ENCODE peak calls at places on chromosomes 5 and 9, in six cellular contexts. L is uterus, T is ovary, Z is tibial nerve, F is heart left ventricle, S is adrenal gland. N is an unnamed sample.

GRCh38 chr5:118611332-118611945 is 376.9 kb downstream of the DTWD2 start:
- DNase-seq in S (no peak), T (no peak), Z (no peak), F (no peak), L (no peak), N (peak; percentile 27)

GRCh38 chr5:170437621-170438375 is 48.6 kb upstream of the KCNMB1 start:
- DNase-seq in Z (no peak), S (no peak), L (no peak), F (no peak), T (no peak), N (no peak)

GRCh38 chr5:17118631-17119030 is 98.8 kb upstream of the BASP1 start:
- DNase-seq in F (peak; percentile 41), S (peak; percentile 77), L (no peak), T (no peak), Z (no peak), N (no peak)

GRCh38 chr5:108623826-108624225 is 123.9 kb upstream of the FER start:
- DNase-seq in S (no peak), T (no peak), F (no peak), Z (no peak), L (no peak), N (no peak)

GRCh38 chr5:31133488-31133887 is 60.0 kb upstream of the CDH6 start:
- DNase-seq in Z (no peak), L (no peak), F (no peak), S (no peak), T (no peak), N (no peak)

GRCh38 chr5:159873680-159874079 is 42.6 kb upstream of the ADRA1B start:
- DNase-seq in L (no peak), Z (no peak), S (no peak), T (no peak), F (no peak), N (no peak)

GRCh38 chr5:151671979-151672378 is 14.7 kb downstream of the SPARC start:
- DNase-seq in S (peak; percentile 49), F (peak; percentile 61), L (no peak), T (no peak), Z (no peak), N (no peak)

GRCh38 chr5:7068156-7068555 is 327.8 kb upstream of the ADCY2 start:
- DNase-seq in Z (no peak), S (no peak), L (no peak), T (no peak), F (no peak), N (no peak)

GRCh38 chr5:65809817-65810531 is 88.0 kb downstream of the NLN start:
- DNase-seq in Z (peak; percentile 24), F (peak; percentile 52), S (peak; percentile 33), L (peak; percentile 57), T (peak; percentile 55), N (peak; percentile 76)

GRCh38 chr5:155936520-155937406 is 390.2 kb upstream of the SGCD start:
- DNase-seq in S (no peak), T (peak; percentile 27), L (no peak), F (peak; percentile 16), Z (no peak), N (no peak)

GRCh38 chr9:7001571-7001970 is 243.8 kb downstream of the KDM4C start:
- DNase-seq in Z (no peak), S (no peak), L (no peak), T (no peak), F (no peak), N (no peak)

GRCh38 chr5:58188287-58188651 is 271.6 kb downstream of the PLK2 start:
- DNase-seq in Z (no peak), S (no peak), T (no peak), F (no peak), L (no peak), N (no peak)

GRCh38 chr5:29796018-29796417 is 1397.5 kb upstream of the CDH6 start:
- DNase-seq in T (no peak), Z (no peak), L (no peak), S (no peak), F (no peak), N (no peak)

GRCh38 chr5:159642379-159642778 is 273.9 kb upstream of the ADRA1B start:
- DNase-seq in F (no peak), Z (no peak), L (no peak), S (no peak), T (no peak), N (no peak)

GRCh38 chr9:114884787-114885452 is 45.5 kb downstream of the TNFSF8 start:
- DNase-seq in Z (no peak), T (no peak), S (no peak), L (no peak), F (no peak), N (no peak)

GRCh38 chr5:177071671-177072385 is 14.9 kb upstream of the FGFR4 start:
- DNase-seq in F (peak; percentile 61), Z (peak; percentile 34), S (peak; percentile 76), L (peak; percentile 54), T (peak; percentile 68), N (peak; percentile 72)

GRCh38 chr5:1901081-1901480 is 18.4 kb upstream of the IRX4 start:
- DNase-seq in T (no peak), L (no peak), S (no peak), F (no peak), Z (no peak), N (no peak)

GRCh38 chr9:123347289-123348060 is 8.5 kb upstream of the CRB2 start:
- DNase-seq in Z (no peak), L (no peak), F (no peak), T (no peak), S (no peak), N (no peak)

GRCh38 chr5:151319334-151319733 is 15.8 kb upstream of the SLC36A3 start:
- DNase-seq in L (peak; percentile 39), T (peak; percentile 34), Z (peak; percentile 24), F (peak; percentile 35), S (peak; percentile 22), N (peak; percentile 63)

GRCh38 chr9:117714282-117714681 is 10.1 kb downstream of the TLR4 start:
- DNase-seq in S (no peak), L (no peak), F (no peak), Z (no peak), T (no peak), N (no peak)

GRCh38 chr5:74205745-74206570 is 434.6 kb downstream of the ENC1 start:
- DNase-seq in T (no peak), L (no peak), F (no peak), S (no peak), Z (no peak), N (no peak)

DNA sequence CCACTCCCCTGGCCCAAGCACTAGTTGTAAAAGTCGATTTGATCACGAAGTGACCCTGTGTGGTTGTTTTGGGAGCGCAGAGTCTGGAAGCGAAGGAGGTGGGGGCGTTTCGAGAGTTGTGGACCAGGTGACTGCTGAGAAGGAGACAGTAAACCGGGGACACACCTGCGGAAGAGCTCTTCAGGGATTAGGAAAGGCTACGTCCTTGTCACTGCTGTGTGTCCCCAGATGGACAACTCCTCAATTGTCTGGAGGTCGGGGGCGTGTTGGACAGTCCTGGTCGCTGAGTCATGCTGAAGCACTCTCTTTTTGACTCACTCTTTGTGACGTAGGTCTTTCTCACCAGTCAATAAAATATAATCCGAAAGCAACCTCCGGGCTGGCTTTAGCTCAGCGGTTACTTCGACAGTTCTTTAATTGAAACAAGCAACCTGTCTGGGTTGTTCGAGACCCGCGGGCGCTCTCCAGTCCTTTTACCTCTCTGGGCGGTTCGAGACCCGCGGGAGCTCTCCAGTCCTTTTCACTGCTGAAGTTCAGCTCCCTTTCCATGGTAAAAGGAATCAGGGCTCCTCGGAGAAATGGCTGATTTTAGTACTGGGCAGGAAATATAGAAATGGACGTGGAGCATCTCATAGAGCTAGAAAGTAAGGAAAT is 10.8 kb downstream of the ZMAT2 start:
- DNase-seq in S (peak; percentile 95), L (peak; percentile 88), T (peak; percentile 81), F (peak; percentile 85), Z (peak; percentile 62), N (peak; percentile 91)
- TF ChIP-seq POLR2A in S (no peak), L (peak; percentile 57), T (peak; percentile 76), F (no peak), Z (peak; percentile 35), N (no peak)

DNA sequence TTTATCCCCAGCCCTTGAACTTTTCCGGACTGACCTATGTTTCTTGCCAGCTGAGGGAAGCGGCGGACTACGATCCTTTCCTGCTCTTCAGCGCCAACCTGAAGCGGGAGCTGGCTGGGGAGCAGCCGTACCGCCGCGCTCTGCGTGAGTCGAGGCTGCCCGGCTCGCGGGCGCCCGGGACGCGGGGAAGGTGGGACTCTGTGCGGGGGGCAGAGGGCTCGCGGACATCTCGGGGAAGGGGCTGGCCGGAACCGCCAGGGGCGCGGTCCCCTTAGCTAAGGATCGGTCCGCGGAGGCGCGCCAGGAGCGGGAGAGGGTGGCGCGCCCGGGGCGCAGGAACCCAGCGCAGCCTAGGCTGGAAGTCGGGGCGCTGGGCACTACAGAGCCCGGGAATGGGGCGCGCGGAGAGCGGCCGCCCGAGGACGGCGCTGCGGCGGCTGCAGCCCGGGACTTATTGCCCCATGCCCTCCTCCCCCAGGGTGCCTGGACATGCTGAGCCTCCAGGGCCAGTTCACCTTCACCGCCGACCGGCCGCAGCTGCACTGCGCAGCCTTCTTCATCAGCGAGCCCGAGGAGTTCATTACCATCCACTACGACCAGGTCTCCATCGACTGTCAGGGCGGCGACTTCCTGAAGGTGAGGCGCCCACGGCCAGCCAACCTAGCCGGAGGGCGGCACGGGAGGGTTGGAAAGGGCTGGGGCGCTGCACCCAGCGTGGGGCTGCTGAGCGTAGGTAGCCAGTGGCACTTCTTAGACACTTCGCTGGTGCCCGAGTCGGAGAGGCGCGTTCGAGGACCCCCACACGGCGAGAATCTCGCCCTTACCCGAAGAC is 922 bp downstream of the CRHBP start:
- DNase-seq in L (no peak), Z (no peak), S (peak; percentile 13), T (no peak), F (peak; percentile 9), N (no peak)
- H3K27me3 ChIP-seq in L (no peaks in the 10 kb centered on the region), Z (peaks cover 30% of the 10 kb centered on the region), S (peaks cover 16% of the 10 kb centered on the region), T (no peaks in the 10 kb centered on the region), F (peaks cover 17% of the 10 kb centered on the region), N (peaks cover 13% of the 10 kb centered on the region)

GRCh38 chr9:75890541-75891276 is at the start of gene PCSK5:
- DNase-seq in S (peak; percentile 97), L (peak; percentile 91), F (peak; percentile 93), Z (peak; percentile 83), T (peak; percentile 93), N (peak; percentile 94)
- TF ChIP-seq POLR2A in S (peak; percentile 85), L (peak; percentile 93), F (no peak), Z (peak; percentile 70), T (peak; percentile 93), N (peak; percentile 92)

GRCh38 chr9:91771027-91771426 is 179.0 kb downstream of the ROR2 start:
- DNase-seq in T (peak; percentile 69), Z (no peak), S (no peak), F (no peak), L (peak; percentile 69), N (peak; percentile 35)
- H3K27me3 ChIP-seq in T (no peaks in the 10 kb centered on the region), Z (peaks cover 6% of the 10 kb centered on the region), S (no peaks in the 10 kb centered on the region), F (peaks cover 4% of the 10 kb centered on the region), L (no peaks in the 10 kb centered on the region), N (no peaks in the 10 kb centered on the region)

GRCh38 chr9:134068742-134069535 is 1.1 kb upstream of the BRD3 start:
- DNase-seq in L (peak; percentile 20), S (no peak), T (no peak), Z (no peak), F (no peak), N (no peak)

GRCh38 chr9:134066546-134066922 is 1.3 kb downstream of the BRD3 start:
- DNase-seq in Z (no peak), S (peak; percentile 16), T (no peak), F (no peak), L (no peak), N (peak; percentile 32)

GRCh38 chr9:134066923-134067851 is 639 bp downstream of the BRD3 start:
- DNase-seq in T (no peak), F (no peak), Z (no peak), S (peak; percentile 36), L (peak; percentile 23), N (peak; percentile 41)

GRCh38 chr9:134069536-134070399 is 1.9 kb upstream of the BRD3 start:
- DNase-seq in Z (no peak), S (peak; percentile 19), L (peak; percentile 13), F (no peak), T (no peak), N (no peak)

GRCh38 chr9:134067904-134068741 is at the start of gene BRD3:
- DNase-seq in S (peak; percentile 79), F (peak; percentile 89), T (peak; percentile 76), Z (peak; percentile 75), L (peak; percentile 82), N (peak; percentile 89)
- TF ChIP-seq POLR2A in S (peak; percentile 78), F (peak; percentile 10), T (peak; percentile 31), Z (peak; percentile 55), L (peak; percentile 87), N (peak; percentile 94)

N was measured in thyroid gland.